ENCODE peak calls at places on chromosomes 11 and 22, in four cellular contexts. E is activated T-cell treated with anti-CD3 and anti-CD28 coated beads, Interleukin-2, amount 50 U/mL, for 4 hours; Z is stimulated activated naive CD4-positive, alpha-beta T cell treated with Interleukin-2 at 50 U/mL for 16 hours; K is ELF-1. X is an unnamed sample.

GRCh38 chr11:73528420-73528819 is 69.5 kb downstream of the FAM168A start:
- DNase-seq in E (no peak), Z (no peak), K (peak), X (no peak)

GRCh38 chr22:45538284-45538683 is 35.6 kb downstream of the FBLN1 start:
- DNase-seq in E (no peak), Z (no peak), K (no peak), X (no peak)

GRCh38 chr11:705646-706438 is at the start of gene EPS8L2:
- DNase-seq in K (no peak), E (no peak), Z (no peak), X (peak)

GRCh38 chr22:20904980-20905355 is 12.2 kb upstream of the CRKL start:
- DNase-seq in Z (no peak), K (no peak), E (no peak), X (no peak)

GRCh38 chr22:37427128-37427710 is at the start of gene ELFN2:
- DNase-seq in K (no peak), Z (no peak), E (no peak), X (peak)

GRCh38 chr11:59201376-59201775 is 11.4 kb downstream of the MPEG1 start:
- DNase-seq in Z (no peak), E (no peak), K (peak), X (peak)

GRCh38 chr22:49667236-49667635 is 160.4 kb downstream of the BRD1 start:
- DNase-seq in K (no peak), Z (no peak), E (peak), X (no peak)

GRCh38 chr11:2685566-2686359 is 14.0 kb downstream of the KCNQ1OT1 start:
- DNase-seq in K (no peak), E (no peak), Z (no peak), X (no peak)

GRCh38 chr11:124429599-124429998 is 4.9 kb upstream of the OR8B4 start:
- DNase-seq in K (no peak), E (no peak), Z (no peak), X (no peak)

GRCh38 chr11:106424111-106424510 is 346.6 kb downstream of the AASDHPPT start:
- DNase-seq in Z (no peak), E (no peak), K (no peak), X (no peak)

GRCh38 chr11:120912504-120912903 is 111.4 kb upstream of the TBCEL start:
- DNase-seq in E (no peak), K (no peak), Z (no peak), X (peak)

GRCh38 chr11:134759314-134759713 is 347.3 kb upstream of the B3GAT1 start:
- DNase-seq in E (no peak), K (no peak), Z (no peak), X (no peak)

GRCh38 chr22:42171417-42171816 is 40.8 kb upstream of the CYP2D6 start:
- DNase-seq in Z (no peak), K (no peak), E (no peak), X (no peak)

GRCh38 chr22:20000246-20001081 is 16.2 kb downstream of the ARVCF start:
- DNase-seq in K (peak), E (no peak), Z (no peak), X (peak)